ENCODE peak calls at places on chromosomes 2 and 18, in seven cellular contexts. O, B, R, Z, C, V and L are unnamed samples.

GRCh38 chr2:43051316-43051715 is 175.1 kb downstream of the ZFP36L2 start:
- DNase-seq in V (no peak), B (peak; percentile 37), O (peak; percentile 48), R (no peak), C (peak; percentile 43), Z (peak; percentile 90), L (peak; percentile 65)

GRCh38 chr2:15584767-15585469 is 6.8 kb upstream of the DDX1 start:
- DNase-seq in B (no peak), O (no peak), V (no peak), C (no peak), Z (no peak), R (no peak), L (no peak)

GRCh38 chr2:202185156-202185555 is 53.2 kb downstream of the SUMO1 start:
- DNase-seq in V (no peak), Z (no peak), R (no peak), O (no peak), C (no peak), B (no peak), L (no peak)

GRCh38 chr2:117646872-117647271 is 167.6 kb upstream of the DDX18 start:
- DNase-seq in R (no peak), Z (no peak), B (no peak), V (no peak), O (no peak), C (no peak), L (no peak)

GRCh38 chr2:173239644-173240043 is 115.0 kb upstream of the CDCA7 start:
- DNase-seq in O (no peak), R (no peak), C (no peak), Z (no peak), B (no peak), V (no peak), L (no peak)

GRCh38 chr2:130154773-130155765 is 10.2 kb upstream of the CCDC74B start:
- DNase-seq in Z (no peak), V (no peak), B (no peak), R (no peak), C (no peak), O (no peak), L (no peak)

GRCh38 chr18:39594206-39594605 is 2028.6 kb upstream of the CELF4 start:
- DNase-seq in Z (no peak), R (no peak), O (no peak), B (no peak), C (no peak), V (no peak), L (no peak)

GRCh38 chr18:53451902-53452301 is 772.6 kb downstream of the MBD2 start:
- DNase-seq in B (no peak), O (no peak), Z (no peak), R (no peak), V (no peak), C (no peak), L (no peak)

GRCh38 chr2:186551323-186552050 is 38.4 kb upstream of the ITGAV start:
- DNase-seq in Z (no peak), O (no peak), C (no peak), R (no peak), B (no peak), V (no peak), L (no peak)

GRCh38 chr18:78625446-78625845 is 354.2 kb upstream of the SALL3 start:
- DNase-seq in B (no peak), R (no peak), C (no peak), V (no peak), Z (no peak), O (no peak), L (no peak)

GRCh38 chr2:178190938-178191910 is 3.1 kb upstream of the OSBPL6 start:
- DNase-seq in C (no peak), V (no peak), R (no peak), Z (no peak), B (no peak), O (no peak), L (no peak)

GRCh38 chr2:178193496-178193822 is 853 bp upstream of the OSBPL6 start:
- DNase-seq in C (no peak), O (no peak), Z (no peak), V (no peak), R (peak; percentile 31), B (no peak), L (no peak)

GRCh38 chr2:178194600-178195389 is 483 bp downstream of the OSBPL6 start:
- DNase-seq in V (peak; percentile 15), R (peak; percentile 56), O (peak; percentile 19), B (peak; percentile 70), C (peak; percentile 51), Z (no peak), L (peak; percentile 64)

GRCh38 chr2:178195390-178196166 is 1.3 kb downstream of the OSBPL6 start:
- DNase-seq in C (no peak), O (no peak), B (no peak), V (no peak), R (no peak), Z (peak; percentile 48), L (no peak)

DNA sequence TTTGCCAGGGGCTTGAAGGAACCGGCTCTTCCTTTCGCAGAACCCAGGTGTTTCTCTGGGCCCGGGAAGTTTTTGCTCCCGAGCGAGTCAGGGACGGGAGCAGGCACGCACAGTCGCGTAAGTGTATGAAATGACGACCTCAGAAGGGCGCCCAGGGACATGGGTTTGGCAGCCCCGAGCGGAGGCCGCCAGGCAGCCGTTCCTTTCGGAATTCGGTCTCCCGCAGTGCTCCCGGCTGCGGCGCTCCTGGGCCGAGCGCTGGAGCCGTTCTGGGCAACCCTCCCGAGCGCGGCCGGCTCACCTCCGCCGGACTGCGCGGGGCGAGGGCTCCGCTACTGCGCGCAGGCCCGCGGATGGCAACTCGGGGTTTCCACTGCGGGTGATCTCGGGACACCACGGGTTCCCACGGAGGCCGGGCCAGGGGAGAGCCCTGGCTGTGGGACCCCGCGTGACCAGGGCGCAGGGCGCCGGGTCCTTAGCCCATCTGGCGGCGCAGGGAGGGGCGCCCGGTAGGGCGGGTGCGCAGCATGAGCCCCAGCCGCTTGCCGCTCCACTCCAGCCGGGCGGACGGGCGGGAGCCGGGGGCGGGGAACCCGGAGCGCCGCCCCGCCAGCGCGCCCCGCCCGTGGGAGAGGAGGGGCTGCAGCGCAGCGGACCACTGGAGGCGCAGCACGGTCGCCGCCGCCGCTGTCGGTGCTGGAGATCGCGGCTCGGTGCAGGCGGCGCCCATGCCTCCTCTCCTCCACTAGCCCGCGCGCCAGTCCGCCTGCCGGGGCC is at the start of gene OSBPL6:
- DNase-seq in V (peak; percentile 40), C (peak; percentile 79), B (peak; percentile 90), O (peak; percentile 82), R (peak; percentile 95), Z (peak; percentile 56), L (peak; percentile 84)
- TF ChIP-seq EP300 in V (peak; percentile 44), C (no peak), B (no peak), O (no peak), R (no peak), Z (no peak), L (no peak)

DNA sequence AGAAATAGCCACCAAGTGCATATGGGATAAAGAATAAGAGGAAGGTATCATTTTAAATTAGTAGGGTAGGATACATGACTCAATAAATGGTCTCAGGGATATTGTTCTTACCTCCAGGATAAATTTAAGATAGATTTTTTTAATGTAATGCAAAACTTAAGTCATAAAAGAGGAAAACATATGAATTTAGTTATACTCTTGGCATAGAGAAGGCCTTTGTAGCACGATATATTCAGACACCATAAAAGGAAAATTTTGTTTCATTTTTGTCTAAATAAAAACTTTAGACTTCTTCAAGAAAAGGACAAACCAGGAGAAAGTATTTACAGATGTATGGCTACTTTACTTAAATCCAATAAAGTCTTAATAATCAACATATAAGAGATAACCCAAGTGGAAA is 78.5 kb upstream of the CAB39 start:
- DNase-seq in V (no peak), B (no peak), O (no peak), R (no peak), C (no peak), Z (no peak), L (no peak)
- TF ChIP-seq CTCF in V (no peak), B (no peak), O (no peak), R (no peak), C (no peak), Z (no peak), L (no peak)

DNA sequence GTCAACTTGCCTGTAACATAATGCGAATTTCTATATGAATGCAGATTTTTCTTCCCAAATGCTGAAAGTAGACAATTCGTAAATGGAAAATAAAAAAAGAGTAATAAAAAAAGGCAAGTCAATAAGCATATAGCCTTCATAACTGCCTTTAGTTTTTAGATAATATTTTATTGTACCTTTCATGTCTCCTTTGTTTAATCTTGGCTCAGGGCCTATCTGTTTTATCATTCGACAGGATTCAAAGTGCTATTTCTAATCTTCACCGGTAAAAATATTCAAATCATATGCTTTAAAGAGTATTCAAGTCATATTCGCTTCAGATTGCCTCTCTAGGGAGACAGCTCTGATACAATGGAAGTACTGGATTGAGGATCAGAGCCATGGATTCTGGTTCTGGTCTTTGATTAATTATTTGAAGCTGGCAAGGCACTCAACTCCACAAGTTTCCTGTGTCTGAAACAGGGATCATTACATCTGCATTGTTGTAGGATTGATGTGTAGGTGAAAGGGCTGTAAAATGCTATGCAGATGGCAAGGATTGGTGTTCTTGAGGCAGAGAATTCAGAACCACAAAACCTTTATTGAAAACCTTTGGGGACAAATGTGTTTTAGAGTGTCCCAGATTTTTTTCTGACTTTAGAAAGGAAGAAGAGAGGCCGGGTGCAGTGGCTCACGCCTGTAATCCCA is 84.2 kb upstream of the RAPH1 start:
- DNase-seq in C (no peak), O (no peak), Z (no peak), B (no peak), V (no peak), R (no peak), L (no peak)
- TF ChIP-seq EP300 in C (no peak), O (no peak), Z (no peak), B (no peak), V (no peak), R (no peak), L (no peak)

GRCh38 chr18:68429111-68429510 is 285.8 kb downstream of the TMX3 start:
- DNase-seq in Z (no peak), V (no peak), O (no peak), B (no peak), C (no peak), R (no peak), L (no peak)

GRCh38 chr18:68429809-68430208 is 285.1 kb downstream of the TMX3 start:
- DNase-seq in O (no peak), R (no peak), B (no peak), Z (no peak), V (no peak), C (no peak), L (no peak)

GRCh38 chr18:68431922-68432198 is 283.0 kb downstream of the TMX3 start:
- DNase-seq in B (no peak), Z (no peak), C (no peak), O (no peak), V (no peak), R (no peak), L (no peak)

GRCh38 chr18:68428666-68429065 is 286.2 kb downstream of the TMX3 start:
- DNase-seq in V (no peak), B (no peak), R (no peak), Z (no peak), O (no peak), C (no peak), L (no peak)

DNA sequence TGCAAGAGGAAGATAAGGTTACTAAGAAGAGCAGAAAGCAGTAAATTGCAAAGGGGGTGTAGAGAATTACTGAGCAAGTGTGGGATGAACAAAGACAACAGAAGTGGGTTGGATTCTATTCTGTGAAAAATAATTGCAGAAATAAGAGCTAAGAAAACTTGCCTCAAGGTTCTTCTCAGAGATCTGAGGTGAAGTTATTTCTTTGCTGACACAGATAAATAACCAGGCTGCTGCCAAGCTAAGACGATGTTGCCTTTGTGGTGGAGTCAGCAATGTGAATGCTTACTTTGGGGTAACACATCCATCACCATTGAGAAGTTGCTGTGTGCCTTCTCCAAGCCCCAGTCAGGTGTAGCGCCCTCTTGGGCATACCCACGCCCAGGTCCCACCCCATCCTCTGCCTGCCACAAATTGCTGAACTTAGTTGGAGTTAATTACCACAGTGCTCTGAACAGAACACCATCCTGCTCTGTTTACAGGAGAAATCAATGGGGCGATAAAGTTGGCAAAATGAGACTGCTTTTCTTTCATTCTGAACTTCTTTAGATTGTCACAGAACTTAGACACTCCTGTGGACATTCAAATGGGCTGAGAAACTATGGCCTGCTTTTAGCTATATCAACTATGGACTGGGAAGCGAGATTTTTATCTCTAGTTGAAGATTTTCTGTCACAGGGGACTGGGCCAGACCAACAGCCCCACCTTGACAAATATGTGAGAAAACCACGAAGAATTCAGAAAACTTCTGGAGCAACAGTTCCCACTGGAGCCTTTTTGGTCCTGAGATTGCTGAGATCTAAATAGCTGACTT is 283.6 kb downstream of the TMX3 start:
- DNase-seq in V (no peak), C (no peak), B (no peak), O (no peak), Z (no peak), R (no peak), L (no peak)
- TF ChIP-seq CTCF in V (no peak), C (no peak), B (no peak), O (no peak), Z (no peak), R (no peak), L (no peak)